ENCODE peak calls at places on chromosomes 7 and 10, in five cellular contexts. One of them, this sample, is unnamed.

GRCh38 chr7:111730476-111731300 is 168.4 kb upstream of the IMMP2L start:
- DNase-seq in left lung: no peak
- DNase-seq in heart right ventricle: no peak
- DNase-seq in esophagus muscularis mucosa: no peak
- DNase-seq in cardiac muscle cell: peak; percentile 42
- DNase-seq in this sample: no peak

GRCh38 chr10:79237801-79238520 is 109.3 kb upstream of the PPIF start:
- DNase-seq in left lung: peak; percentile 73
- DNase-seq in heart right ventricle: no peak
- DNase-seq in esophagus muscularis mucosa: no peak
- DNase-seq in cardiac muscle cell: no peak
- DNase-seq in this sample: no peak

GRCh38 chr7:27172823-27173411 is 1.2 kb downstream of the HOXA10 start:
- DNase-seq in left lung: no peak
- DNase-seq in heart right ventricle: no peak
- DNase-seq in esophagus muscularis mucosa: no peak
- DNase-seq in cardiac muscle cell: no peak
- DNase-seq in this sample: peak; percentile 89

GRCh38 chr7:115004121-115004520 is 82.2 kb downstream of the MDFIC start:
- DNase-seq in left lung: no peak
- DNase-seq in heart right ventricle: no peak
- DNase-seq in esophagus muscularis mucosa: no peak
- DNase-seq in cardiac muscle cell: no peak
- DNase-seq in this sample: no peak

GRCh38 chr7:106592282-106593027 is 68.5 kb downstream of the CCDC71L start:
- DNase-seq in left lung: no peak
- DNase-seq in heart right ventricle: no peak
- DNase-seq in esophagus muscularis mucosa: no peak
- DNase-seq in cardiac muscle cell: no peak
- DNase-seq in this sample: no peak

GRCh38 chr7:33853361-33854062 is 51.8 kb upstream of the BMPER start:
- DNase-seq in left lung: no peak
- DNase-seq in heart right ventricle: no peak
- DNase-seq in esophagus muscularis mucosa: peak; percentile 24
- DNase-seq in cardiac muscle cell: peak; percentile 81
- DNase-seq in this sample: no peak

GRCh38 chr10:132575320-132576201 is 38.0 kb downstream of the INPP5A start:
- DNase-seq in left lung: peak; percentile 79
- DNase-seq in heart right ventricle: no peak
- DNase-seq in esophagus muscularis mucosa: no peak
- DNase-seq in cardiac muscle cell: peak; percentile 82
- DNase-seq in this sample: no peak

GRCh38 chr10:74917481-74918077 is 91.2 kb downstream of the KAT6B start:
- DNase-seq in left lung: no peak
- DNase-seq in heart right ventricle: no peak
- DNase-seq in esophagus muscularis mucosa: no peak
- DNase-seq in cardiac muscle cell: peak; percentile 66
- DNase-seq in this sample: no peak

GRCh38 chr10:8304861-8305260 is 250.4 kb downstream of the GATA3 start:
- DNase-seq in left lung: no peak
- DNase-seq in heart right ventricle: no peak
- DNase-seq in esophagus muscularis mucosa: no peak
- DNase-seq in cardiac muscle cell: no peak
- DNase-seq in this sample: no peak

GRCh38 chr7:154304740-154305679 is 252.8 kb downstream of the DPP6 start:
- DNase-seq in left lung: no peak
- DNase-seq in heart right ventricle: no peak
- DNase-seq in esophagus muscularis mucosa: no peak
- DNase-seq in cardiac muscle cell: no peak
- DNase-seq in this sample: no peak

GRCh38 chr7:135317676-135318326 is 84.2 kb downstream of the STRA8 start:
- DNase-seq in left lung: no peak
- DNase-seq in heart right ventricle: no peak
- DNase-seq in esophagus muscularis mucosa: no peak
- DNase-seq in cardiac muscle cell: peak; percentile 50
- DNase-seq in this sample: peak; percentile 27

GRCh38 chr10:113594673-113595072 is 41.8 kb downstream of the HABP2 start:
- DNase-seq in left lung: no peak
- DNase-seq in heart right ventricle: no peak
- DNase-seq in esophagus muscularis mucosa: no peak
- DNase-seq in cardiac muscle cell: no peak
- DNase-seq in this sample: no peak

GRCh38 chr7:114949227-114949626 is 27.3 kb downstream of the MDFIC start:
- DNase-seq in left lung: no peak
- DNase-seq in heart right ventricle: no peak
- DNase-seq in esophagus muscularis mucosa: no peak
- DNase-seq in cardiac muscle cell: peak; percentile 37
- DNase-seq in this sample: no peak

GRCh38 chr10:90872648-90873020 is 860 bp downstream of the RPP30 start:
- DNase-seq in left lung: no peak
- DNase-seq in heart right ventricle: no peak
- DNase-seq in esophagus muscularis mucosa: no peak
- DNase-seq in cardiac muscle cell: no peak
- DNase-seq in this sample: no peak

GRCh38 chr7:77434570-77434969 is 18.4 kb upstream of the GSAP start:
- DNase-seq in left lung: no peak
- DNase-seq in heart right ventricle: no peak
- DNase-seq in esophagus muscularis mucosa: no peak
- DNase-seq in cardiac muscle cell: peak; percentile 52
- DNase-seq in this sample: no peak

GRCh38 chr7:117759950-117760640 is 113.1 kb downstream of the CTTNBP2 start:
- DNase-seq in left lung: no peak
- DNase-seq in heart right ventricle: no peak
- DNase-seq in esophagus muscularis mucosa: no peak
- DNase-seq in cardiac muscle cell: no peak
- DNase-seq in this sample: no peak

GRCh38 chr7:92641921-92642511 is 51.8 kb upstream of the FAM133B start:
- DNase-seq in left lung: no peak
- DNase-seq in heart right ventricle: no peak
- DNase-seq in esophagus muscularis mucosa: no peak
- DNase-seq in cardiac muscle cell: peak; percentile 53
- DNase-seq in this sample: no peak

GRCh38 chr7:102220929-102221850 is 65.5 kb upstream of the SH2B2 start:
- DNase-seq in left lung: no peak
- DNase-seq in heart right ventricle: no peak
- DNase-seq in esophagus muscularis mucosa: no peak
- DNase-seq in cardiac muscle cell: peak; percentile 75
- DNase-seq in this sample: no peak

GRCh38 chr7:33666526-33666925 is 238.8 kb upstream of the BMPER start:
- DNase-seq in left lung: no peak
- DNase-seq in heart right ventricle: no peak
- DNase-seq in esophagus muscularis mucosa: no peak
- DNase-seq in cardiac muscle cell: no peak
- DNase-seq in this sample: no peak

GRCh38 chr7:151366872-151367207 is 25.2 kb downstream of the NUB1 start:
- DNase-seq in left lung: no peak
- DNase-seq in heart right ventricle: no peak
- DNase-seq in esophagus muscularis mucosa: no peak
- DNase-seq in cardiac muscle cell: peak; percentile 85
- DNase-seq in this sample: no peak

GRCh38 chr7:107754642-107755041 is 10.7 kb downstream of the CBLL1 start:
- DNase-seq in left lung: no peak
- DNase-seq in heart right ventricle: no peak
- DNase-seq in esophagus muscularis mucosa: no peak
- DNase-seq in cardiac muscle cell: no peak
- DNase-seq in this sample: no peak

GRCh38 chr7:107746006-107746405 is 2.1 kb downstream of the CBLL1 start:
- DNase-seq in left lung: no peak
- DNase-seq in heart right ventricle: no peak
- DNase-seq in esophagus muscularis mucosa: no peak
- DNase-seq in cardiac muscle cell: no peak
- DNase-seq in this sample: no peak

DNA sequence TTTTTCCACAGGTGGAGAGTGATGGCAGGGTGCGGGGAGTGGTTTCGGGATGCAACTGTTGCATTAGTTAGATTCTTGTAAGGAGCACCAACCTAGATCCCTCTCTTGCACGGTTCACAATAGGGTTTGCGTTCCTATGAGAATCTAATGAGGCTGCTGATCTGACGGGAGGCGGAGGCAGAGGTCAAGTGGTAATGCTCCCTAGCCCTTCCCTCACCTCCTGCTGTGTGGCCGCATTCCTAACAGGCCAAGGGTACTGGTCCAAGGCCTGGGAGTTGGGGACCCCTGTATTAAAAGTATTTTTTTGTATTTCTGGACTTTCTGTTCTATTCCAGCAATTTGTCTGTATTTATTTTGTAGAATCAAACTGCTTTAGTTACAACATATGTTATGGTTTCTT is 7.2 kb downstream of the CBLL1 start:
- DNase-seq in left lung: no peak
- DNase-seq in heart right ventricle: no peak
- DNase-seq in esophagus muscularis mucosa: no peak
- DNase-seq in cardiac muscle cell: no peak
- DNase-seq in this sample: no peak
- H3K36me3 ChIP-seq in left lung: no peaks in the 10 kb centered on the region
- H3K36me3 ChIP-seq in heart right ventricle: no peaks in the 10 kb centered on the region
- H3K36me3 ChIP-seq in esophagus muscularis mucosa: peaks cover 74% of the 10 kb centered on the region
- H3K36me3 ChIP-seq in cardiac muscle cell: peaks cover 54% of the 10 kb centered on the region
- H3K36me3 ChIP-seq in this sample: peaks cover 75% of the 10 kb centered on the region

DNA sequence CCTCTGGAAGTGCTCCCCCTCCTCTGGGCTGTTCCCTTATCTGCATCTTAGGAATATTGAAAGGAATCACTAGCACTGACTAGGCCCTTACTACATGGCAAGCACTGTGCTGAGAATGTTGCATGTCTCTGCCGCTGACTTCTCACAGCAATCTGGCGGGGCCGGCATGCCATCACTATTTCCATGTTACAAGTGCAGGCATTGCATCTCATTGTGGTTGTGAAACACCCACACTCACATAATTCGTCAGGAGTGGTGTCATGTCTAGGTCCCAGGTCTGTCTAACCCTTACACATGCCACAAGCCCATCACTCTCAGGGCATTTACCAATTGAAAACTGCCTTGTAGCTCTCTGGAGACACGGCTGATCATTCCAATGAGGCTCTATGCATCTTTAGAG is 8.5 kb upstream of the IL2RA start:
- DNase-seq in left lung: no peak
- DNase-seq in heart right ventricle: no peak
- DNase-seq in esophagus muscularis mucosa: no peak
- DNase-seq in cardiac muscle cell: peak; percentile 33
- DNase-seq in this sample: no peak
- TF ChIP-seq CTCF in left lung: no peak
- TF ChIP-seq CTCF in heart right ventricle: no peak
- TF ChIP-seq CTCF in esophagus muscularis mucosa: no peak
- TF ChIP-seq CTCF in cardiac muscle cell: no peak
- TF ChIP-seq CTCF in this sample: no peak

GRCh38 chr7:129877146-129877792 is 75.5 kb downstream of the UBE2H start:
- DNase-seq in left lung: no peak
- DNase-seq in heart right ventricle: no peak
- DNase-seq in esophagus muscularis mucosa: no peak
- DNase-seq in cardiac muscle cell: peak; percentile 56
- DNase-seq in this sample: no peak
- H3K4me3 ChIP-seq in left lung: no peak overlapping the region
- H3K4me3 ChIP-seq in heart right ventricle: no peak overlapping the region
- H3K4me3 ChIP-seq in esophagus muscularis mucosa: no peak overlapping the region
- H3K4me3 ChIP-seq in cardiac muscle cell: no peak overlapping the region
- H3K4me3 ChIP-seq in this sample: peak overlapping the region; percentile 23

DNA sequence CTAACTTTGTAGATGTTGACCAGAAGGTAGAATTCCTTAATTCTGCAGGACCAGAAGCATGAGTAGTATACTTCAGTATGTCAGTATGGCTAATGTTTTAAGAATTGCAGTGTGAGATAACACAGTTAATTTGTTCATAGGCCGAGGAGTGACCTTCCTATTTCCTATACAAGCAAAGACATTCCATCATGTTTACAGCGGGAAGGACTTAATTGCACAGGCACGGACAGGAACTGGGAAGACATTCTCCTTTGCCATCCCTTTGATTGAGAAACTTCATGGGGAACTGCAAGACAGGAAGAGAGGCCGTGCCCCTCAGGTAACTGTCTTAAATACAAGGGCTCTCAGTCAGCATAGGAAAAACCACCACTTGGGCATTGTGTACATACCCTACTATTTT is 7.2 kb downstream of the DDX21 start:
- DNase-seq in left lung: no peak
- DNase-seq in heart right ventricle: no peak
- DNase-seq in esophagus muscularis mucosa: no peak
- DNase-seq in cardiac muscle cell: peak; percentile 6
- DNase-seq in this sample: no peak
- H3K36me3 ChIP-seq in left lung: peaks cover 2% of the 10 kb centered on the region
- H3K36me3 ChIP-seq in heart right ventricle: no peaks in the 10 kb centered on the region
- H3K36me3 ChIP-seq in esophagus muscularis mucosa: peaks cover 86% of the 10 kb centered on the region
- H3K36me3 ChIP-seq in cardiac muscle cell: peaks cover 67% of the 10 kb centered on the region
- H3K36me3 ChIP-seq in this sample: peaks cover 25% of the 10 kb centered on the region

This sample was measured in psoas muscle.